ENCODE peak calls at places on chromosomes 7 and 10, in five cellular contexts. S, I, Y, H and K are unnamed samples.

GRCh38 chr7:158442260-158442659 is 145.4 kb downstream of the PTPRN2 start:
- DNase-seq in S (no peak), H (no peak), Y (no peak), I (no peak), K (no peak)

GRCh38 chr10:491667-492424 is 197.6 kb downstream of the DIP2C start:
- DNase-seq in S (no peak), Y (no peak), H (no peak), I (no peak), K (no peak)

GRCh38 chr7:5630670-5631069 is 150.8 kb downstream of the RNF216 start:
- DNase-seq in H (no peak), I (no peak), Y (no peak), S (no peak), K (no peak)

GRCh38 chr10:91117496-91117895 is 103.0 kb upstream of the PCGF5 start:
- DNase-seq in I (no peak), S (no peak), Y (no peak), H (no peak), K (no peak)

GRCh38 chr10:7696545-7696944 is 6.6 kb upstream of the ITIH2 start:
- DNase-seq in S (no peak), Y (no peak), H (peak; percentile 81), I (no peak), K (no peak)

GRCh38 chr7:23607130-23607529 is 9.9 kb downstream of the CCDC126 start:
- DNase-seq in S (no peak), I (no peak), Y (no peak), H (no peak), K (no peak)

GRCh38 chr7:79317728-79318127 is 135.7 kb downstream of the MAGI2 start:
- DNase-seq in Y (peak; percentile 72), I (peak; percentile 97), S (no peak), H (no peak), K (no peak)

GRCh38 chr7:91239171-91239604 is 25.0 kb upstream of the FZD1 start:
- DNase-seq in S (no peak), H (no peak), Y (no peak), I (peak; percentile 84), K (no peak)

GRCh38 chr10:5976689-5977470 is 463 bp downstream of the IL15RA start:
- DNase-seq in I (peak; percentile 47), Y (peak; percentile 50), S (peak; percentile 50), H (peak; percentile 55), K (no peak)

GRCh38 chr7:11193131-11193867 is 219.6 kb downstream of the PHF14 start:
- DNase-seq in I (no peak), Y (no peak), S (peak; percentile 61), H (no peak), K (no peak)

GRCh38 chr7:128848289-128849155 is 14.1 kb upstream of the ATP6V1F start:
- DNase-seq in S (no peak), H (peak; percentile 16), Y (no peak), I (no peak), K (no peak)

GRCh38 chr10:85735997-85736396 is 630.6 kb downstream of the GRID1 start:
- DNase-seq in I (no peak), H (no peak), Y (no peak), S (no peak), K (no peak)

GRCh38 chr7:40658731-40659130 is 523.9 kb downstream of the SUGCT start:
- DNase-seq in I (peak; percentile 57), Y (no peak), S (no peak), H (no peak), K (no peak)

GRCh38 chr7:157273208-157274202 is 63.3 kb upstream of the DNAJB6 start:
- DNase-seq in S (peak; percentile 73), Y (peak; percentile 74), I (peak; percentile 74), H (peak; percentile 76), K (no peak)
- TF ChIP-seq CTCF in S (peak; percentile 85), Y (peak; percentile 100), I (peak; percentile 96), H (peak; percentile 96), K (peak; percentile 98)

DNA sequence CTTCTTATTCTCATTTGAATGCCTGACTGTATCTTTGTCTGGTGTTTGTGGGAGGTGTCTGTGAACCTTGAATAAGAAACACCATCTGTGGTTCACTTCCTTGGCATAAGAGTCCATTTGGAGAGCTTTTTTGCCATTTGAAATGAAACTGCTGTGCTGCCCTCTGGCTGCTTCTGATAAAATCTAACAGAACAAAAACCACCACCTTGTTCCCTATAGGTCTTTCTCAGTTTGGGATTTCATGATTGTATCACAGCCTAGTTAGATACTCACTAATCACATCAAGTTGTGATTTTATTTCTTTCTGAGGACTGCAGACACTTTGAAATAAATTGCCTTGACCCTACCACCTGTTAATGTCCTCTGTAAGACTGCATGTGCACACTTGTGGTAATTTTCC is 102.7 kb upstream of the FAM13C start:
- DNase-seq in I (peak; percentile 53), Y (peak; percentile 4), H (no peak), S (no peak), K (no peak)
- TF ChIP-seq CTCF in I (peak; percentile 40), Y (no peak), H (no peak), S (no peak), K (peak; percentile 20)

DNA sequence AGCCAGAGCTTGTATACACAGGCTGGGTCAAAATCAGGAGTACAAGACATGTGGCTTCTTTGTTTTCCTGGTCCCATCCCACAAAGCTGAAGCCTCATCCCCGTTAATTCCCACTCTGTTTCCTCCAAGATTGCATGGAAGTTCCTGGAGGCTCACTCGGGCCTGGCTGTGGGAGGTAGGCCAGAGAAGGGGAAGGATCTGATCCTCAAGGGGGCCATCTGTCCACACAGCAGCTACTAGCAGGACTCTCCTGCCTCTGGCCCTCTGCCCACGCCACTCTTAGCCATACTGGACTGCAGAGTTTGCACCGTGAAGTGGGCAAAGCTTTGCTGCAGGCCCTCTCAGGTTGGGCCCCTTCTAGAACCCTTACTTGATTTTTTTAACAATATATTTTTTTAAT is 160.6 kb downstream of the FGFR2 start:
- DNase-seq in I (no peak), H (no peak), S (no peak), Y (no peak), K (no peak)
- TF ChIP-seq CTCF in I (no peak), H (no peak), S (no peak), Y (no peak), K (no peak)

DNA sequence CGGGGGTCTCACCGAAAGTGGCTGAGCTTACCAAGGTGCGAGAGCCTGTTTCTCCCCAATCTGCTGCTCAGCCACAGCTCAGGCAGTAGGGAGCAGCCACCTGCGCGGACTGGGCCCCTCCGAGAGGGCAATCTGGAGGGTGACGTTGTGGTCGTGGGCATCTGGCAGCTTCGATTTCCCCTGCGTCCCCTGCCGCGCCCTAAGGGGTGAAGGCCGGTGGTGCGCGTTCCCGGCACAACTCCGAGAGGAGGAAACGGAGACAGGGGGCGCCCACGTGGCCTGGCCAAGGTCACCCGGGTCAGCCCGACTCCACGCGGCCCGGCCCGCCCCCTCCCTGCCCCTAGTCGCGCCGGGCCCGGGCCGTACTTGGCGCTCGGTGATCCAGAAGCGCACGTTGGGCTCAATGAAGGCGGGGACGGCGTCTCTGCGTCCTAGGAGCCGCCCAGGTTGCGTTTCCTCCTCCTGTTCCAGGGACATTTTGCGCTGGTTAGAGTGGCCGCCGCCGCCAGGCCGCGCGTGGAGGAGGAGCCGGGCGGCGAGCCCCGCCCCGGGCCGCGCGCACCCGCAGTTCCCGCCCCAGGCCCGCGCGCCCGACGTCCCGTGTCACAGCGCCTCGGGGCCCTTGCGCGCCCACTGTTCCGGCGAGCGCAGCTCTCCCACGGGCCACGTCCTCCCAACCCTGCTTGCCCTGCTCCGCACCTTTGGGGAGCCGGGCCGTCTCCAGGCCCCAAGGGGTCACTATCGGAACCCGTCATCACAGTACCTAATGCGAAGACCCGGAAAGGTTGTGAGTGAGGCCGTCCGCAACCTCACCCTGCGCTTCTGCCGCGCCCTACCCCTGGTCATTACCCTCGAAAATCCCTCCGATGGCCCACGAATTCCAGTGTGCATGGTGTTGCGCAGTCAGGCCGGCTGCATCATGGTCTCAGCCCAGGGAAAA is at the start of gene SFXN4:
- DNase-seq in I (peak; percentile 24), Y (peak; percentile 73), S (peak; percentile 71), H (peak; percentile 80), K (peak; percentile 77)
- TF ChIP-seq CTCF in I (no peak), Y (no peak), S (no peak), H (no peak), K (peak; percentile 3)

GRCh38 chr10:58590152-58590551 is 77.5 kb downstream of the BICC1 start:
- DNase-seq in Y (peak; percentile 51), I (peak; percentile 99), H (no peak), S (no peak), K (no peak)

GRCh38 chr10:58587676-58588075 is 75.0 kb downstream of the BICC1 start:
- DNase-seq in I (no peak), H (no peak), Y (no peak), S (no peak), K (no peak)

GRCh38 chr10:58586282-58586681 is 73.6 kb downstream of the BICC1 start:
- DNase-seq in I (no peak), H (no peak), S (no peak), Y (no peak), K (no peak)

GRCh38 chr10:58590924-58591323 is 78.3 kb downstream of the BICC1 start:
- DNase-seq in H (no peak), I (peak; percentile 44), S (no peak), Y (no peak), K (no peak)

GRCh38 chr10:58588673-58589265 is 76.1 kb downstream of the BICC1 start:
- DNase-seq in I (no peak), Y (peak; percentile 40), H (peak; percentile 53), S (no peak), K (no peak)
- TF ChIP-seq CTCF in I (no peak), Y (no peak), H (no peak), S (no peak), K (peak; percentile 50)

GRCh38 chr7:96599288-96599936 is 110.2 kb downstream of the SEM1 start:
- DNase-seq in Y (no peak), H (no peak), S (no peak), I (no peak), K (no peak)

GRCh38 chr7:96598421-96598820 is 111.2 kb downstream of the SEM1 start:
- DNase-seq in H (no peak), Y (no peak), S (no peak), I (no peak), K (no peak)

GRCh38 chr7:96591159-96591899 is 118.3 kb downstream of the SEM1 start:
- DNase-seq in I (no peak), H (no peak), S (no peak), Y (no peak), K (no peak)

GRCh38 chr7:96591900-96592676 is 117.6 kb downstream of the SEM1 start:
- DNase-seq in S (no peak), Y (no peak), I (no peak), H (no peak), K (no peak)

GRCh38 chr7:96596120-96596826 is 113.4 kb downstream of the SEM1 start:
- DNase-seq in S (no peak), H (peak; percentile 31), Y (peak; percentile 6), I (no peak), K (no peak)
- TF ChIP-seq CTCF in S (no peak), H (no peak), Y (no peak), I (no peak), K (peak; percentile 35)